ENCODE peak calls at places on chromosomes 7 and 10, in seven cellular contexts. G is upper lobe of right lung, A is astrocyte of the cerebellum, Y is SK-N-SH, K is epithelial cell of esophagus, W is AG10803, V is IMR-90. M is an unnamed sample.

GRCh38 chr7:776381-776780 is 49.3 kb upstream of the PRKAR1B start:
- DNase-seq in Y (no peak), W (no peak), V (no peak), G (no peak), A (no peak), K (no peak), M (no peak)

GRCh38 chr10:50417906-50418697 is 166.8 kb upstream of the ASAH2 start:
- DNase-seq in Y (peak), V (peak), G (peak), A (peak), W (peak), K (peak), M (peak)

GRCh38 chr7:36794689-36795088 is 70.4 kb upstream of the AOAH start:
- DNase-seq in V (no peak), Y (no peak), A (no peak), G (no peak), K (peak), W (no peak), M (no peak)

GRCh38 chr7:144769352-144769751 is 66.5 kb downstream of the TPK1 start:
- DNase-seq in V (no peak), Y (no peak), A (no peak), K (no peak), W (no peak), G (no peak), M (no peak)

GRCh38 chr7:75872073-75872782 is 6.6 kb upstream of the RHBDD2 start:
- DNase-seq in A (no peak), K (no peak), G (no peak), W (no peak), V (peak), Y (no peak), M (no peak)

GRCh38 chr10:126595160-126595559 is 75.3 kb downstream of the C10orf90 start:
- DNase-seq in V (no peak), G (no peak), A (no peak), Y (no peak), K (no peak), W (no peak), M (no peak)

GRCh38 chr10:79285315-79286185 is 61.7 kb upstream of the PPIF start:
- DNase-seq in W (no peak), G (no peak), Y (no peak), A (no peak), K (no peak), V (no peak), M (no peak)

GRCh38 chr10:70379581-70380176 is 2.7 kb downstream of the LRRC20 start:
- DNase-seq in G (no peak), V (no peak), Y (peak), W (no peak), K (no peak), A (no peak), M (peak)

GRCh38 chr7:95723583-95724180 is 48.7 kb upstream of the DYNC1I1 start:
- DNase-seq in V (peak), A (peak), G (no peak), W (peak), K (peak), Y (peak), M (peak)

GRCh38 chr10:82438277-82438676 is 563.3 kb downstream of the NRG3 start:
- DNase-seq in A (no peak), K (no peak), V (no peak), W (no peak), G (no peak), Y (no peak), M (no peak)

GRCh38 chr10:53314856-53315255 is 542.3 kb upstream of the MBL2 start:
- DNase-seq in K (peak), V (peak), Y (no peak), W (peak), A (peak), G (no peak), M (peak)

GRCh38 chr7:5406957-5407930 is 16.4 kb downstream of the TNRC18 start:
- DNase-seq in Y (no peak), W (no peak), G (no peak), A (peak), K (no peak), V (no peak), M (peak)

GRCh38 chr7:7681191-7681935 is 37.0 kb downstream of the RPA3 start:
- DNase-seq in A (peak), V (peak), W (peak), Y (peak), K (peak), G (no peak), M (peak)
- H3K4me3 ChIP-seq in A (no peak), V (no peak), W (no peak), Y (no peak), K (peak), G (no peak), M (no peak)

DNA sequence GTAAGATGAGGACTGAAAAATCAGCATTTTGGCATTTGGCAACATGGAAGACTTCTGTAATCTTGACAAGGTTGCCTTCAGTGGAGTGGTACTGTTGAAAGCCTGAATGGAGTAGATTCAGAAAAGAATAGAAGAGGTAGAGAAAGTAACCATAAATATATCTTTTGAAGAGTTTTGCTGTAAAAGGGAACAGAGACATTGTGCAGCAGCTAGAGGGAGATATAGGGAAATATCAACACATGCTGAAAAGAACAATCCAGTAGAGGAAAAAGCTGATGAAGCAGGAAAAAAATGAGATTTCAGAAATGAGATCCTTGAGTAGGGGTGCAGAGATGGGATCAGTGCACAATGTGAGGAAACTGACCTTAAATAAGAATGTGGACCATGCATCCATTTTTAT is 60.0 kb downstream of the RAPGEF5 start:
- DNase-seq in A (no peak), W (peak), V (no peak), G (no peak), K (no peak), Y (no peak), M (peak)
- TF ChIP-seq CTCF in A (peak), W (peak), V (peak), G (no peak), K (peak), Y (peak), M (peak)

DNA sequence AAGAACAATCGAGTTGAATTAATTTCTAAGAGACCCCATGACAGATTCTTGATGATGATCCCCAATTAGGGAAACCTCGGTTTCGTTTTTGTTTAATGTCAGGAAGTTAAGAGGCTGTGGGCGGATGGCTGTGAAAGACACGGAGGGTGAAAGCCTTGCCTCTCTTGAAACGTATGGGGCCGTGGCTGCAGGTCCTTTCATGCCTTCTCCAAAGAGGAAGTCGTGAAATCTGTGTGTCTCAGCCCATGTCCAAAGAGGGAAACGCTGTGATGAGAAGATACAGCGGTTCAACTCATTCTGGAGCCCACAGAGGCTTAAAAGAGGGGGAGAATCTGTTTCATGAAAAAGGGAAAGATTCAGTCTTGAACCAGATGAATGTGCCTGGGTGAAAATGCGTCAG is 51.4 kb upstream of the CARD11 start:
- DNase-seq in A (no peak), Y (no peak), W (no peak), V (no peak), G (no peak), K (no peak), M (no peak)
- H3K4me3 ChIP-seq in A (no peak), Y (no peak), W (no peak), V (no peak), G (no peak), K (no peak), M (no peak)

DNA sequence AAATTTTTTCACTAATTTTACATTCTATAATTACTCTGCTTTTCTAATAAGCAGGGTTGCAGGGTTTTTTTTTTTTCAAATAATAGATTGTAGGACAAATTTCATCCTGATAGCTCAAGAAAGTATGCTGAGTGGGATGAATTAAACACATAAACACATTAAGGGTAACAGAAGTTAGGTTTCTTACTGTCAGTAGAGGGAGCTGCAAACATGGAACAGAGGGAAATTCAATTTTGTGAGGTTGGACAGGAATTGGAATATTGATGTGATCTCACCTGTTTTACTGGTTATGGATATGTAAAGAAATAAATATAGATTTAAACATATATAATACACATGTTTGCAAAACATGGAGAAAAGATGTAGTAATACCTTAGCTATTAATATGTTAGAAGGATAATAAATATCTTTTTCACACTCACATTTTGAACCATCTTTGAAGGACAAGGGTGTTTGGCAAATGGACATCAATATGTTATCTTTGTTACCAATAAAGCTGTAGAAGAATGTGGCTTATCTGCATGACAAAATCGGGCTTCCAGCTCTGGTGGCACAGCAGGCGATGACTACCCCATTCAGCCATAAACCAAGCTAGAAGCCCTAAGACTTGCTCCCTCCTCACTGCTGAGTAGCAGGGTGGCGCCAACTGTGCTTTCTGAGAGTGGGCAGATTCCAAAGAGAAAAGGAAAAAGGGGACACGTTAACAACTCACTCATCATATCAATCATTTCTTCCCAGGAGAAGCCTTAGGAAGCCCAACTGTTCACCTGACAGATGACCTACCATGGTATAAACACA is 1257.4 kb downstream of the GATA3 start:
- DNase-seq in W (no peak), A (no peak), G (no peak), K (no peak), V (no peak), Y (no peak), M (peak)
- TF ChIP-seq CTCF in W (peak), A (peak), G (no peak), K (peak), V (peak), Y (peak), M (peak)

DNA sequence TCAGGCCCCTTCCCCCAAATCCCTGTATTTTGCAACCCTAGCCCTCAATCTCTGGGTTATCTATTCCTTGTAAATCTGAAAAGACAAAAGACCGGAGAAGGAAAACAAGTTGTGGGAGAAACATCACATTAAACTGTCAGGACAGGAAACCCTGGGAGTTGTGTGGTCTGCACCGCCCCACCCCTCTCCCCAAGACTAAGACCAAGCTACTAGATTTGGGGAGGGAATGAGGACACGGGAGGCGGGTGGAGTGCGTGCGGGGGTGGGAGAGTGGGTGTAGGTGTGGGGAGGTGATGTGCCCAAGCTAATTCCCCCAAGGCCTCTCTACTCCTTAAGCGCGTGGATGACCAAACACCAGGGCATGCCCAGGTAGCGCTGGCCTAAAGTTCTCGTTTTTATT is 1.3 kb downstream of the JCAD start:
- DNase-seq in A (no peak), K (no peak), G (no peak), V (no peak), W (no peak), Y (no peak), M (peak)
- H3K4me3 ChIP-seq in A (peak), K (no peak), G (peak), V (peak), W (peak), Y (peak), M (peak)

GRCh38 chr7:22854158-22855048 is 31.8 kb upstream of the TOMM7 start:
- DNase-seq in Y (peak), K (peak), G (peak), A (peak), V (peak), W (peak), M (peak)

GRCh38 chr7:22855049-22855392 is 32.4 kb upstream of the TOMM7 start:
- DNase-seq in V (no peak), W (no peak), K (no peak), Y (no peak), G (no peak), A (peak), M (no peak)

GRCh38 chr7:22853138-22853537 is 30.5 kb upstream of the TOMM7 start:
- DNase-seq in Y (no peak), A (no peak), W (no peak), G (no peak), K (no peak), V (no peak), M (no peak)

GRCh38 chr7:22851140-22851539 is 28.5 kb upstream of the TOMM7 start:
- DNase-seq in A (no peak), V (no peak), W (no peak), K (peak), G (no peak), Y (no peak), M (no peak)

DNA sequence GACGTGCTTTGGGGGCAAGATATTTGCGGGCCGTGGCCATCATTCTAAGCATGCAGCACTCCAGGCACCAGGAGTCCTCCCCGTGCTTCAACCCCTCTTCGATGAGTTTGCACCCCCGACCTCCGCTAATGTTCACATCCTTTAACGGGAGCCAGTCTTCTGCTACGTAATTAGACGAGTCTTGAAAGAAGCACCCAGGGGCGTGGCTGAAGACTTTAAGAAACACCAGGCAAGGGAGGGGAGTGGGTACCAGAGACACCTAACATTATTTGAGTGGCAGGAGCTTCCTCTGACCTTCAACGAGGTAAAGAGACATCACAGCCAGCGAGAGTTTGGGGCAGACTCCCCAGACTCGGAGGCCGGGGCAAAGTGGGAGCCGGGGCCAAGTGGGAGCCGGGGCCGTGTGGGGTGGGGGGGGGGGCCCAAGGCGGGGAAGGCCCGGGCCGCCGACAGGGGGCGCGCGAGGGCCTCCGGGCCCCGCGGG is 31.1 kb upstream of the TOMM7 start:
- DNase-seq in K (peak), W (peak), G (peak), V (no peak), Y (peak), A (no peak), M (no peak)
- TF ChIP-seq CTCF in K (no peak), W (no peak), G (no peak), V (peak), Y (peak), A (peak), M (peak)

DNA sequence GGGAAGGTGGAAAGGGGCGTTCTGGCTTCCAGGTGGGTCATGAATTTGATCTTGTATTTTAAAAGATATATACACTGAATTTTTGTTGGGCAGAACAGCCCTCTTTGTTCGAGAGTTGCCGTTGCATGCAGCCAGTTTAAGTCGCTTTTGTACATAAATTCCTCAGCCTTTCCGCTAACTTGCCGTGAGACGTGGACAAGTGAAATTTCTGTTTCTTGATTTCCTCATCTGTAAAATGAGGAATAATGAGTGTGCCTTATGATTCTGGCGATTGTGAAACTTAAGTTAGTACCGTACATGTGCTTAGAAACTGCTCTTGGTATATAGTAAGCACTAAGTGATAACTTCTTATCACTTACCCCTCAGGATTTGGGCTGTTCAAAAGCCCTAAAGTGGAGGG is 1.3 kb downstream of the CCNJ start:
- DNase-seq in K (peak), Y (no peak), V (peak), G (no peak), A (no peak), W (peak), M (peak)
- H3K4me3 ChIP-seq in K (peak), Y (peak), V (peak), G (peak), A (peak), W (peak), M (peak)